ENCODE peak calls at places on chromosomes 4 and X, in five cellular contexts. One of them, this sample, is unnamed.

GRCh38 chr4:48184891-48185290 is 50.8 kb upstream of the TXK start:
- DNase-seq in transverse colon: no peak
- DNase-seq in tibial artery: no peak
- DNase-seq in fibroblast of pulmonary artery: no peak
- DNase-seq in psoas muscle: no peak
- DNase-seq in this sample: no peak

GRCh38 chr4:116374815-116375214 is 710.6 kb downstream of the TRAM1L1 start:
- DNase-seq in transverse colon: no peak
- DNase-seq in tibial artery: no peak
- DNase-seq in fibroblast of pulmonary artery: no peak
- DNase-seq in psoas muscle: no peak
- DNase-seq in this sample: no peak

GRCh38 chr4:80186666-80187065 is 10.6 kb upstream of the PRDM8 start:
- DNase-seq in transverse colon: no peak
- DNase-seq in tibial artery: no peak
- DNase-seq in fibroblast of pulmonary artery: no peak
- DNase-seq in psoas muscle: no peak
- DNase-seq in this sample: no peak

GRCh38 chr4:81870275-81870674 is 398.6 kb upstream of the RASGEF1B start:
- DNase-seq in transverse colon: no peak
- DNase-seq in tibial artery: no peak
- DNase-seq in fibroblast of pulmonary artery: no peak
- DNase-seq in psoas muscle: no peak
- DNase-seq in this sample: no peak

GRCh38 chr4:36290641-36291040 is 9.2 kb downstream of the DTHD1 start:
- DNase-seq in transverse colon: peak
- DNase-seq in tibial artery: no peak
- DNase-seq in fibroblast of pulmonary artery: no peak
- DNase-seq in psoas muscle: no peak
- DNase-seq in this sample: no peak

GRCh38 chrX:154378059-154378798 is 866 bp upstream of the EMD start:
- DNase-seq in transverse colon: peak
- DNase-seq in tibial artery: peak
- DNase-seq in fibroblast of pulmonary artery: peak
- DNase-seq in psoas muscle: peak
- DNase-seq in this sample: peak

GRCh38 chrX:49106930-49107329 is 16.6 kb downstream of the GPKOW start:
- DNase-seq in transverse colon: no peak
- DNase-seq in tibial artery: no peak
- DNase-seq in fibroblast of pulmonary artery: peak
- DNase-seq in psoas muscle: peak
- DNase-seq in this sample: peak

GRCh38 chr4:8585186-8585585 is 5.0 kb downstream of the GPR78 start:
- DNase-seq in transverse colon: no peak
- DNase-seq in tibial artery: no peak
- DNase-seq in fibroblast of pulmonary artery: no peak
- DNase-seq in psoas muscle: peak
- DNase-seq in this sample: peak

GRCh38 chrX:111823068-111823467 is 52.9 kb upstream of the TRPC5OS start:
- DNase-seq in transverse colon: no peak
- DNase-seq in tibial artery: no peak
- DNase-seq in fibroblast of pulmonary artery: no peak
- DNase-seq in psoas muscle: no peak
- DNase-seq in this sample: peak

GRCh38 chr4:148373093-148373492 is 69.1 kb downstream of the NR3C2 start:
- DNase-seq in transverse colon: no peak
- DNase-seq in tibial artery: no peak
- DNase-seq in fibroblast of pulmonary artery: no peak
- DNase-seq in psoas muscle: no peak
- DNase-seq in this sample: no peak

GRCh38 chr4:2220016-2220620 is 21.8 kb downstream of the HAUS3 start:
- DNase-seq in transverse colon: peak
- DNase-seq in tibial artery: peak
- DNase-seq in fibroblast of pulmonary artery: peak
- DNase-seq in psoas muscle: peak
- DNase-seq in this sample: peak

GRCh38 chrX:55796496-55796895 is 78.9 kb downstream of the RRAGB start:
- DNase-seq in transverse colon: no peak
- DNase-seq in tibial artery: no peak
- DNase-seq in fibroblast of pulmonary artery: no peak
- DNase-seq in psoas muscle: no peak
- DNase-seq in this sample: no peak

GRCh38 chr4:76950846-76951321 is 1.3 kb downstream of the SEPTIN11 start:
- DNase-seq in transverse colon: peak
- DNase-seq in tibial artery: peak
- DNase-seq in fibroblast of pulmonary artery: peak
- DNase-seq in psoas muscle: no peak
- DNase-seq in this sample: no peak

GRCh38 chrX:40514376-40514775 is 66.4 kb upstream of the ATP6AP2 start:
- DNase-seq in transverse colon: no peak
- DNase-seq in tibial artery: no peak
- DNase-seq in fibroblast of pulmonary artery: no peak
- DNase-seq in psoas muscle: no peak
- DNase-seq in this sample: no peak

GRCh38 chr4:20254517-20255250 is 3.0 kb downstream of the SLIT2 start:
- DNase-seq in transverse colon: no peak
- DNase-seq in tibial artery: peak
- DNase-seq in fibroblast of pulmonary artery: peak
- DNase-seq in psoas muscle: peak
- DNase-seq in this sample: peak

GRCh38 chr4:159191989-159192388 is 89.1 kb downstream of the RAPGEF2 start:
- DNase-seq in transverse colon: no peak
- DNase-seq in tibial artery: no peak
- DNase-seq in fibroblast of pulmonary artery: peak
- DNase-seq in psoas muscle: no peak
- DNase-seq in this sample: peak

GRCh38 chr4:138233313-138233712 is 8.8 kb downstream of the SLC7A11 start:
- DNase-seq in transverse colon: no peak
- DNase-seq in tibial artery: no peak
- DNase-seq in fibroblast of pulmonary artery: no peak
- DNase-seq in psoas muscle: no peak
- DNase-seq in this sample: no peak

GRCh38 chr4:187550256-187550950 is 445.2 kb upstream of the ZFP42 start:
- DNase-seq in transverse colon: no peak
- DNase-seq in tibial artery: no peak
- DNase-seq in fibroblast of pulmonary artery: peak
- DNase-seq in psoas muscle: no peak
- DNase-seq in this sample: no peak

GRCh38 chrX:119647552-119648420 is 41.6 kb upstream of the NKRF start:
- DNase-seq in transverse colon: no peak
- DNase-seq in tibial artery: no peak
- DNase-seq in fibroblast of pulmonary artery: no peak
- DNase-seq in psoas muscle: no peak
- DNase-seq in this sample: no peak

GRCh38 chr4:144350706-144351105 is 210.2 kb upstream of the GYPA start:
- DNase-seq in transverse colon: no peak
- DNase-seq in tibial artery: no peak
- DNase-seq in fibroblast of pulmonary artery: peak
- DNase-seq in psoas muscle: no peak
- DNase-seq in this sample: no peak

GRCh38 chr4:6839579-6839978 is 57.1 kb downstream of the KIAA0232 start:
- DNase-seq in transverse colon: no peak
- DNase-seq in tibial artery: no peak
- DNase-seq in fibroblast of pulmonary artery: no peak
- DNase-seq in psoas muscle: no peak
- DNase-seq in this sample: no peak

GRCh38 chrX:40996886-40997530 is 88.2 kb upstream of the USP9X start:
- DNase-seq in transverse colon: no peak
- DNase-seq in tibial artery: peak
- DNase-seq in fibroblast of pulmonary artery: peak
- DNase-seq in psoas muscle: no peak
- DNase-seq in this sample: peak

GRCh38 chrX:4671344-4671743 is 957.9 kb upstream of the PRKX start:
- DNase-seq in transverse colon: no peak
- DNase-seq in tibial artery: no peak
- DNase-seq in fibroblast of pulmonary artery: no peak
- DNase-seq in psoas muscle: no peak
- DNase-seq in this sample: no peak

GRCh38 chrX:108516184-108516583 is 76.5 kb downstream of the COL4A5 start:
- DNase-seq in transverse colon: no peak
- DNase-seq in tibial artery: no peak
- DNase-seq in fibroblast of pulmonary artery: peak
- DNase-seq in psoas muscle: no peak
- DNase-seq in this sample: no peak

GRCh38 chr4:55355555-55355954 is 9.5 kb downstream of the SRD5A3 start:
- DNase-seq in transverse colon: no peak
- DNase-seq in tibial artery: no peak
- DNase-seq in fibroblast of pulmonary artery: no peak
- DNase-seq in psoas muscle: no peak
- DNase-seq in this sample: no peak

GRCh38 chr4:55356991-55357461 is 11.0 kb downstream of the SRD5A3 start:
- DNase-seq in transverse colon: no peak
- DNase-seq in tibial artery: no peak
- DNase-seq in fibroblast of pulmonary artery: peak
- DNase-seq in psoas muscle: no peak
- DNase-seq in this sample: no peak

GRCh38 chr4:55358246-55358645 is 12.2 kb downstream of the SRD5A3 start:
- DNase-seq in transverse colon: no peak
- DNase-seq in tibial artery: no peak
- DNase-seq in fibroblast of pulmonary artery: no peak
- DNase-seq in psoas muscle: no peak
- DNase-seq in this sample: no peak

GRCh38 chr4:55359397-55359916 is 13.4 kb downstream of the SRD5A3 start:
- DNase-seq in transverse colon: no peak
- DNase-seq in tibial artery: peak
- DNase-seq in fibroblast of pulmonary artery: no peak
- DNase-seq in psoas muscle: no peak
- DNase-seq in this sample: no peak

DNA sequence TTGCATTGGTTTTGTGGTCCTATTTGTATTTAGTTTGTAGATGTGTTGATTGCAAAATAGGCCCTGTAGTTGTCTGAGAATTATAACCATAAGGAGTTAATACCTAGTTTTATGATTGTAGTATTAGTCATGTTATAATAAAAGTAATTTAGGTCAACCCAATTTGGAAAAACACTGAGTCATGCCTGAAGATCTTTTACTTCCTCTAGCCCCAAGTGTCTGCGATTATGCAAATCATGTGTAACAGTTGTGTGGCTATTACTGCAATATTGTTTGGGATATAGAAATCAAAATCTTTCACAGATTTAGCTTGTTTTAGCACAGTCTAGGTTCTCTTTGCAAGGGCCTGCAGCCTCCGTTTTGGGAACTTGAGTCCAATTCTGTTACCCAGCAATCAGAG is 12.6 kb downstream of the SRD5A3 start:
- DNase-seq in transverse colon: no peak
- DNase-seq in tibial artery: no peak
- DNase-seq in fibroblast of pulmonary artery: peak
- DNase-seq in psoas muscle: no peak
- DNase-seq in this sample: no peak
- H3K4me3 ChIP-seq in transverse colon: no peak
- H3K4me3 ChIP-seq in tibial artery: no peak
- H3K4me3 ChIP-seq in fibroblast of pulmonary artery: no peak
- H3K4me3 ChIP-seq in psoas muscle: no peak
- H3K4me3 ChIP-seq in this sample: no peak

DNA sequence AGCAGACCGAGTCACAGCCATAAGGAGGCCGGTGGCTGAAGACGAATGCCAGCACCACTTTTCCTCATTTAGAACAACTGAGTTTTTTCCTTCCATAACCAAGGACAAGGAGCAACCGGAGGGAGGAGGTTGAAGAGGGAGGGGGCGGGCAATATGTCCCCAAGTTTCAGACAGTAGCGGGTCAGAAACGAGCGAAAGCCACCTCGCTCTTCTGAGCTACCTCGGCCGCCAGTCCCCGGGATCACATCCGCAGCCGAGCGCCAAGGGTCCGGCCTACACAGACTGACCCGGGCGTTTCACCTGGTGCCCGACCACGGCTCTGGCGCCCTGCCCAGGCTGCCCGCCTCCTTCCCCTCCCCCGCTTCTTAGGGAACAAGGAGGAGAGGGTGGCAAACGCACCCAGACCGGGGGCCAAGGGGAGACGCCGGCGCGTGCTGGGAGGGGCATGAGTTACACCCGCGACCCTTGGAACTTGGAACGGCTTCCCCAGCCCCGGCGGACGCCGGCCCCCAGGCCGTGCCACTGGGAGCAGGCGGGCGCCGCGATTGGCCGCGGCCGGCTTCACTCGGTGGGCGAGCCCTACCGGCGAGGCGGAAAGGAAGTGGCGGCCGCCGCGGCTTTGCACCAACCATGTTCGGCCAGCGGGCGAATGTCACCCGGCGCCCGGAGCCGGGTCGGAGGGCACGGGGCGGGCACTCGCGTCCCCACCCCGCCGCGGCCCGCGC is 1.6 kb downstream of the IRF2 start:
- DNase-seq in transverse colon: peak
- DNase-seq in tibial artery: peak
- DNase-seq in fibroblast of pulmonary artery: peak
- DNase-seq in psoas muscle: peak
- DNase-seq in this sample: peak
- TF ChIP-seq CTCF in transverse colon: no peak
- TF ChIP-seq CTCF in tibial artery: no peak
- TF ChIP-seq CTCF in fibroblast of pulmonary artery: no peak
- TF ChIP-seq CTCF in psoas muscle: peak
- TF ChIP-seq CTCF in this sample: peak

DNA sequence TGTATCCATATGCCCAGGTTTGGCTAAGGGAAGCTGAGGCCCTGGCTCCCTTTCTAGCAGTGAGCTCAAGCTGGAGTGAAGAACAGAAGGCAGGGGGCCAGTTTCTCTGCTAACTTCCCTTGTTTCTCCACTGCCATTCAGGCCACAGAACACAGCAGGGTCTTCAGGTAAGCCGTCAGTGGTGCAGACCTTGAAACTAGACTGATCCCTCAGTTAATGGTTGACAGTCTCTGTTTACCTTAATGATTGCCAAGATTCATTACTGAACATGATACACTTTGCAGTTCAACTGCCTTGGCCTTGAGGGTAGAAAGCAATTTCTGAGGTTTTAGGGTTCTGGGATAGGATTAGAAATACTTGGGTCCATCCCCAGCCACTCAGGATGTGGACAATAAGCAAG is 8.9 kb upstream of the GJB1 start:
- DNase-seq in transverse colon: no peak
- DNase-seq in tibial artery: no peak
- DNase-seq in fibroblast of pulmonary artery: no peak
- DNase-seq in psoas muscle: no peak
- DNase-seq in this sample: no peak
- H3K4me3 ChIP-seq in transverse colon: no peak
- H3K4me3 ChIP-seq in tibial artery: no peak
- H3K4me3 ChIP-seq in fibroblast of pulmonary artery: no peak
- H3K4me3 ChIP-seq in psoas muscle: no peak
- H3K4me3 ChIP-seq in this sample: no peak

GRCh38 chr4:139696491-139696890 is 30.9 kb downstream of the MGST2 start:
- DNase-seq in transverse colon: no peak
- DNase-seq in tibial artery: no peak
- DNase-seq in fibroblast of pulmonary artery: no peak
- DNase-seq in psoas muscle: no peak
- DNase-seq in this sample: no peak

GRCh38 chr4:139694522-139694921 is 28.9 kb downstream of the MGST2 start:
- DNase-seq in transverse colon: no peak
- DNase-seq in tibial artery: no peak
- DNase-seq in fibroblast of pulmonary artery: no peak
- DNase-seq in psoas muscle: no peak
- DNase-seq in this sample: no peak

GRCh38 chr4:139686988-139687387 is 21.4 kb downstream of the MGST2 start:
- DNase-seq in transverse colon: no peak
- DNase-seq in tibial artery: no peak
- DNase-seq in fibroblast of pulmonary artery: no peak
- DNase-seq in psoas muscle: no peak
- DNase-seq in this sample: no peak

GRCh38 chr4:139689093-139689722 is 23.6 kb downstream of the MGST2 start:
- DNase-seq in transverse colon: no peak
- DNase-seq in tibial artery: no peak
- DNase-seq in fibroblast of pulmonary artery: no peak
- DNase-seq in psoas muscle: no peak
- DNase-seq in this sample: no peak

GRCh38 chr4:139692300-139693012 is 26.8 kb downstream of the MGST2 start:
- DNase-seq in transverse colon: no peak
- DNase-seq in tibial artery: no peak
- DNase-seq in fibroblast of pulmonary artery: no peak
- DNase-seq in psoas muscle: peak
- DNase-seq in this sample: peak
- TF ChIP-seq CTCF in transverse colon: no peak
- TF ChIP-seq CTCF in tibial artery: no peak
- TF ChIP-seq CTCF in fibroblast of pulmonary artery: peak
- TF ChIP-seq CTCF in psoas muscle: peak
- TF ChIP-seq CTCF in this sample: peak